ENCODE peak calls at places on chromosomes 1 and 21, in seven cellular contexts. One of them, this sample, is unnamed.

GRCh38 chr1:209627349-209628196 is 24.7 kb downstream of the LAMB3 start:
- DNase-seq in progenitor cell of endocrine pancreas: peak
- DNase-seq in heart left ventricle: peak
- DNase-seq in fibroblast of pulmonary artery: peak
- DNase-seq in GM23338: peak
- DNase-seq in PC-9: peak
- DNase-seq in AG04450: no peak
- DNase-seq in this sample: peak

GRCh38 chr1:10661453-10661852 is 135.0 kb downstream of the CASZ1 start:
- DNase-seq in progenitor cell of endocrine pancreas: no peak
- DNase-seq in heart left ventricle: no peak
- DNase-seq in fibroblast of pulmonary artery: no peak
- DNase-seq in GM23338: no peak
- DNase-seq in PC-9: no peak
- DNase-seq in AG04450: no peak
- DNase-seq in this sample: no peak

GRCh38 chr1:68542586-68542985 is 45.7 kb upstream of the DEPDC1 start:
- DNase-seq in progenitor cell of endocrine pancreas: no peak
- DNase-seq in heart left ventricle: no peak
- DNase-seq in fibroblast of pulmonary artery: peak
- DNase-seq in GM23338: no peak
- DNase-seq in PC-9: no peak
- DNase-seq in AG04450: no peak
- DNase-seq in this sample: no peak

GRCh38 chr1:44826375-44827196 is 16.5 kb downstream of the PTCH2 start:
- DNase-seq in progenitor cell of endocrine pancreas: no peak
- DNase-seq in heart left ventricle: peak
- DNase-seq in fibroblast of pulmonary artery: peak
- DNase-seq in GM23338: no peak
- DNase-seq in PC-9: no peak
- DNase-seq in AG04450: no peak
- DNase-seq in this sample: no peak

GRCh38 chr1:247448107-247448778 is 9.7 kb downstream of the OR2B11 start:
- DNase-seq in progenitor cell of endocrine pancreas: peak
- DNase-seq in heart left ventricle: peak
- DNase-seq in fibroblast of pulmonary artery: peak
- DNase-seq in GM23338: peak
- DNase-seq in PC-9: no peak
- DNase-seq in AG04450: no peak
- DNase-seq in this sample: no peak

GRCh38 chr1:74641876-74642275 is 31.7 kb downstream of the ERICH3 start:
- DNase-seq in progenitor cell of endocrine pancreas: no peak
- DNase-seq in heart left ventricle: no peak
- DNase-seq in fibroblast of pulmonary artery: no peak
- DNase-seq in GM23338: no peak
- DNase-seq in PC-9: no peak
- DNase-seq in AG04450: no peak
- DNase-seq in this sample: no peak

GRCh38 chr1:211327341-211327921 is 798 bp downstream of the TRAF5 start:
- DNase-seq in progenitor cell of endocrine pancreas: no peak
- DNase-seq in heart left ventricle: peak
- DNase-seq in fibroblast of pulmonary artery: peak
- DNase-seq in GM23338: peak
- DNase-seq in PC-9: peak
- DNase-seq in AG04450: no peak
- DNase-seq in this sample: peak

GRCh38 chr1:167518331-167518700 is at the start of gene CD247:
- DNase-seq in progenitor cell of endocrine pancreas: no peak
- DNase-seq in heart left ventricle: no peak
- DNase-seq in fibroblast of pulmonary artery: no peak
- DNase-seq in GM23338: no peak
- DNase-seq in PC-9: no peak
- DNase-seq in AG04450: no peak
- DNase-seq in this sample: no peak

GRCh38 chr1:172266528-172267174 is 153.8 kb upstream of the C1orf105 start:
- DNase-seq in progenitor cell of endocrine pancreas: no peak
- DNase-seq in heart left ventricle: no peak
- DNase-seq in fibroblast of pulmonary artery: no peak
- DNase-seq in GM23338: no peak
- DNase-seq in PC-9: no peak
- DNase-seq in AG04450: no peak
- DNase-seq in this sample: no peak

GRCh38 chr1:151584278-151584677 is 27.6 kb upstream of the SNX27 start:
- DNase-seq in progenitor cell of endocrine pancreas: no peak
- DNase-seq in heart left ventricle: no peak
- DNase-seq in fibroblast of pulmonary artery: no peak
- DNase-seq in GM23338: no peak
- DNase-seq in PC-9: no peak
- DNase-seq in AG04450: no peak
- DNase-seq in this sample: no peak

GRCh38 chr1:152026895-152027294 is 9.9 kb downstream of the S100A11 start:
- DNase-seq in progenitor cell of endocrine pancreas: no peak
- DNase-seq in heart left ventricle: no peak
- DNase-seq in fibroblast of pulmonary artery: peak
- DNase-seq in GM23338: no peak
- DNase-seq in PC-9: peak
- DNase-seq in AG04450: no peak
- DNase-seq in this sample: no peak

GRCh38 chr1:20266141-20266540 is 24.5 kb upstream of the VWA5B1 start:
- DNase-seq in progenitor cell of endocrine pancreas: no peak
- DNase-seq in heart left ventricle: no peak
- DNase-seq in fibroblast of pulmonary artery: peak
- DNase-seq in GM23338: no peak
- DNase-seq in PC-9: no peak
- DNase-seq in AG04450: no peak
- DNase-seq in this sample: no peak

GRCh38 chr1:211928222-211928856 is 97.8 kb upstream of the LPGAT1 start:
- DNase-seq in progenitor cell of endocrine pancreas: no peak
- DNase-seq in heart left ventricle: no peak
- DNase-seq in fibroblast of pulmonary artery: no peak
- DNase-seq in GM23338: peak
- DNase-seq in PC-9: peak
- DNase-seq in AG04450: no peak
- DNase-seq in this sample: no peak

GRCh38 chr1:63628607-63629006 is 35.4 kb downstream of the PGM1 start:
- DNase-seq in progenitor cell of endocrine pancreas: no peak
- DNase-seq in heart left ventricle: no peak
- DNase-seq in fibroblast of pulmonary artery: no peak
- DNase-seq in GM23338: no peak
- DNase-seq in PC-9: peak
- DNase-seq in AG04450: no peak
- DNase-seq in this sample: no peak

GRCh38 chr1:110380667-110381283 is 10.1 kb downstream of the SLC16A4 start:
- DNase-seq in progenitor cell of endocrine pancreas: no peak
- DNase-seq in heart left ventricle: no peak
- DNase-seq in fibroblast of pulmonary artery: peak
- DNase-seq in GM23338: no peak
- DNase-seq in PC-9: peak
- DNase-seq in AG04450: peak
- DNase-seq in this sample: no peak

GRCh38 chr1:156689035-156689959 is 12.1 kb upstream of the NES start:
- DNase-seq in progenitor cell of endocrine pancreas: peak
- DNase-seq in heart left ventricle: peak
- DNase-seq in fibroblast of pulmonary artery: peak
- DNase-seq in GM23338: peak
- DNase-seq in PC-9: peak
- DNase-seq in AG04450: peak
- DNase-seq in this sample: no peak

GRCh38 chr1:54498383-54499096 is 49.5 kb upstream of the ACOT11 start:
- DNase-seq in progenitor cell of endocrine pancreas: no peak
- DNase-seq in heart left ventricle: no peak
- DNase-seq in fibroblast of pulmonary artery: no peak
- DNase-seq in GM23338: no peak
- DNase-seq in PC-9: no peak
- DNase-seq in AG04450: no peak
- DNase-seq in this sample: no peak

GRCh38 chr1:96329121-96329520 is 392.5 kb upstream of the PTBP2 start:
- DNase-seq in progenitor cell of endocrine pancreas: no peak
- DNase-seq in heart left ventricle: no peak
- DNase-seq in fibroblast of pulmonary artery: peak
- DNase-seq in GM23338: no peak
- DNase-seq in PC-9: no peak
- DNase-seq in AG04450: peak
- DNase-seq in this sample: no peak

GRCh38 chr21:43984905-43985689 is 27.0 kb upstream of the TRAPPC10 start:
- DNase-seq in progenitor cell of endocrine pancreas: no peak
- DNase-seq in heart left ventricle: no peak
- DNase-seq in fibroblast of pulmonary artery: no peak
- DNase-seq in GM23338: no peak
- DNase-seq in PC-9: no peak
- DNase-seq in AG04450: no peak
- DNase-seq in this sample: no peak

GRCh38 chr1:82377201-82377884 is 576.6 kb downstream of the ADGRL2 start:
- DNase-seq in progenitor cell of endocrine pancreas: no peak
- DNase-seq in heart left ventricle: no peak
- DNase-seq in fibroblast of pulmonary artery: peak
- DNase-seq in GM23338: peak
- DNase-seq in PC-9: no peak
- DNase-seq in AG04450: no peak
- DNase-seq in this sample: no peak
- TF ChIP-seq CTCF in progenitor cell of endocrine pancreas: peak
- TF ChIP-seq CTCF in heart left ventricle: no peak
- TF ChIP-seq CTCF in fibroblast of pulmonary artery: peak
- TF ChIP-seq CTCF in GM23338: peak
- TF ChIP-seq CTCF in PC-9: no peak
- TF ChIP-seq CTCF in AG04450: no peak
- TF ChIP-seq CTCF in this sample: no peak

GRCh38 chr1:7269525-7269924 is 484.3 kb downstream of the CAMTA1 start:
- DNase-seq in progenitor cell of endocrine pancreas: no peak
- DNase-seq in heart left ventricle: no peak
- DNase-seq in fibroblast of pulmonary artery: no peak
- DNase-seq in GM23338: no peak
- DNase-seq in PC-9: no peak
- DNase-seq in AG04450: no peak
- DNase-seq in this sample: no peak

GRCh38 chr1:7265771-7266371 is 480.6 kb downstream of the CAMTA1 start:
- DNase-seq in progenitor cell of endocrine pancreas: no peak
- DNase-seq in heart left ventricle: no peak
- DNase-seq in fibroblast of pulmonary artery: peak
- DNase-seq in GM23338: no peak
- DNase-seq in PC-9: no peak
- DNase-seq in AG04450: peak
- DNase-seq in this sample: no peak

GRCh38 chr1:7268983-7269382 is 483.7 kb downstream of the CAMTA1 start:
- DNase-seq in progenitor cell of endocrine pancreas: no peak
- DNase-seq in heart left ventricle: no peak
- DNase-seq in fibroblast of pulmonary artery: no peak
- DNase-seq in GM23338: no peak
- DNase-seq in PC-9: no peak
- DNase-seq in AG04450: no peak
- DNase-seq in this sample: no peak

GRCh38 chr1:7266561-7266960 is 481.3 kb downstream of the CAMTA1 start:
- DNase-seq in progenitor cell of endocrine pancreas: no peak
- DNase-seq in heart left ventricle: no peak
- DNase-seq in fibroblast of pulmonary artery: no peak
- DNase-seq in GM23338: no peak
- DNase-seq in PC-9: no peak
- DNase-seq in AG04450: no peak
- DNase-seq in this sample: no peak

DNA sequence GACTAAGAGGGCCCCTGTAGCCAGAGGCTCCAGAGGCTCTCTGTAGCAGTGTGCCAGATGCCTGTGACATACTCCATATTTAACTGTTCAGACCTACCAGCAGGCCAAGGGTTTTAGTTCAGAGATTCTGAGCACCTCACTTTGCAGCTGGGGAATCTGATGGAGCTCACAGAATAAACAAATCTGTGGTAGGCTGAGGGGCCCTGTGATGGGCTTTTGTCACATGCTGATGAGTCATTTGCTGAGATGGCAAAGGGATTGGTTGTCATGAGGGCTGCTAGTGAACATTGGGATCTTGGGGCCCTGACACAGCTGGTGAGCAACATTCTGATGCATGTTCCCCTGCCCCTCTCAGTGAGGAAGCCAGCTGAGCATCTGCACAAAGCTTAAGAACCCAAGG is 482.2 kb downstream of the CAMTA1 start:
- DNase-seq in progenitor cell of endocrine pancreas: no peak
- DNase-seq in heart left ventricle: no peak
- DNase-seq in fibroblast of pulmonary artery: peak
- DNase-seq in GM23338: no peak
- DNase-seq in PC-9: no peak
- DNase-seq in AG04450: peak
- DNase-seq in this sample: peak
- TF ChIP-seq CTCF in progenitor cell of endocrine pancreas: no peak
- TF ChIP-seq CTCF in heart left ventricle: no peak
- TF ChIP-seq CTCF in fibroblast of pulmonary artery: no peak
- TF ChIP-seq CTCF in GM23338: no peak
- TF ChIP-seq CTCF in PC-9: no peak
- TF ChIP-seq CTCF in AG04450: no peak
- TF ChIP-seq CTCF in this sample: no peak

DNA sequence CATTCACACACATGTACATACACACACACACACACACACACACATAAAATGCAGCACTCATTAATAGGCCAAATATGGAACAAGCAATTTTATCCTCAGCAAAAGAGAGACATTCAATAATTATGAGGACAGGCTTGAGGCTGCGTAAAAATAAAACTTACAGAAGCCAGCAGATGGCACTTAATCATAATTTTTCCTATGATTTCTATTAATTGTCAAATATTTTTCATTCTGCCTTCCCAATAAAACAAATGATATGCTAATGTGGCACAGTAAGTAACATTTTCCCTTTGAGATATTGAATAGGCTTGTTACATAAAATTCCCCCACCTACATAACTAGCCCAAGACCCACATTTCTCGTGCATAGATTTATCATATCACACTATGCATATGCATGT is 55.4 kb upstream of the PTGFRN start:
- DNase-seq in progenitor cell of endocrine pancreas: no peak
- DNase-seq in heart left ventricle: no peak
- DNase-seq in fibroblast of pulmonary artery: peak
- DNase-seq in GM23338: no peak
- DNase-seq in PC-9: no peak
- DNase-seq in AG04450: no peak
- DNase-seq in this sample: no peak
- TF ChIP-seq CTCF in progenitor cell of endocrine pancreas: no peak
- TF ChIP-seq CTCF in heart left ventricle: peak
- TF ChIP-seq CTCF in fibroblast of pulmonary artery: peak
- TF ChIP-seq CTCF in GM23338: no peak
- TF ChIP-seq CTCF in PC-9: peak
- TF ChIP-seq CTCF in AG04450: no peak
- TF ChIP-seq CTCF in this sample: no peak

GRCh38 chr1:38015978-38016640 is 3.6 kb downstream of the UTP11 start:
- DNase-seq in progenitor cell of endocrine pancreas: no peak
- DNase-seq in heart left ventricle: peak
- DNase-seq in fibroblast of pulmonary artery: peak
- DNase-seq in GM23338: no peak
- DNase-seq in PC-9: no peak
- DNase-seq in AG04450: no peak
- DNase-seq in this sample: no peak

GRCh38 chr1:38013027-38013588 is 574 bp downstream of the UTP11 start:
- DNase-seq in progenitor cell of endocrine pancreas: no peak
- DNase-seq in heart left ventricle: no peak
- DNase-seq in fibroblast of pulmonary artery: peak
- DNase-seq in GM23338: peak
- DNase-seq in PC-9: peak
- DNase-seq in AG04450: no peak
- DNase-seq in this sample: no peak

GRCh38 chr1:38014724-38015424 is 2.3 kb downstream of the UTP11 start:
- DNase-seq in progenitor cell of endocrine pancreas: no peak
- DNase-seq in heart left ventricle: no peak
- DNase-seq in fibroblast of pulmonary artery: no peak
- DNase-seq in GM23338: no peak
- DNase-seq in PC-9: no peak
- DNase-seq in AG04450: no peak
- DNase-seq in this sample: no peak

GRCh38 chr1:38009841-38010180 is 2.7 kb upstream of the UTP11 start:
- DNase-seq in progenitor cell of endocrine pancreas: no peak
- DNase-seq in heart left ventricle: no peak
- DNase-seq in fibroblast of pulmonary artery: no peak
- DNase-seq in GM23338: no peak
- DNase-seq in PC-9: no peak
- DNase-seq in AG04450: no peak
- DNase-seq in this sample: no peak

GRCh38 chr1:38014171-38014570 is 1.6 kb downstream of the UTP11 start:
- DNase-seq in progenitor cell of endocrine pancreas: no peak
- DNase-seq in heart left ventricle: no peak
- DNase-seq in fibroblast of pulmonary artery: no peak
- DNase-seq in GM23338: no peak
- DNase-seq in PC-9: no peak
- DNase-seq in AG04450: no peak
- DNase-seq in this sample: no peak
- TF ChIP-seq CTCF in progenitor cell of endocrine pancreas: no peak
- TF ChIP-seq CTCF in heart left ventricle: no peak
- TF ChIP-seq CTCF in fibroblast of pulmonary artery: peak
- TF ChIP-seq CTCF in GM23338: no peak
- TF ChIP-seq CTCF in PC-9: no peak
- TF ChIP-seq CTCF in AG04450: peak
- TF ChIP-seq CTCF in this sample: no peak